ENCODE peak calls at places on chromosomes 5 and 9, in nine cellular contexts. K, S, M, Y, B, N, O, G and E are unnamed samples.
A peak's percentile ranks its signal among the peaks of the same experiment; 100 is the strongest.

GRCh38 chr5:176152191-176152932 is 85.9 kb upstream of the SIMC1 start:
- DNase-seq in M (no peak), S (no peak), O (no peak), N (no peak), K (no peak), G (no peak), B (no peak), Y (peak; percentile 77), E (no peak)

GRCh38 chr5:151497391-151498002 is 50.1 kb downstream of the SLC36A1 start:
- DNase-seq in S (no peak), M (no peak), N (no peak), K (no peak), Y (no peak), G (no peak), O (no peak), B (no peak), E (peak; percentile 23)

GRCh38 chr9:110389148-110389783 is 51.6 kb upstream of the TXNDC8 start:
- DNase-seq in G (no peak), O (no peak), N (no peak), S (no peak), M (no peak), B (no peak), K (no peak), Y (no peak), E (no peak)

GRCh38 chr9:137194388-137194787 is 5.9 kb downstream of the SSNA1 start:
- DNase-seq in M (no peak), K (no peak), G (no peak), B (no peak), Y (no peak), O (no peak), S (no peak), N (peak; percentile 78), E (no peak)

GRCh38 chr5:59069438-59070079 is 486.7 kb downstream of the RAB3C start:
- DNase-seq in K (peak; percentile 90), G (peak; percentile 79), M (peak; percentile 75), B (no peak), S (peak; percentile 95), N (peak; percentile 37), Y (no peak), O (no peak), E (no peak)

GRCh38 chr5:178383919-178384814 is 151.6 kb upstream of the PHYKPL start:
- DNase-seq in B (no peak), N (no peak), O (no peak), G (no peak), M (no peak), K (no peak), Y (peak; percentile 47), S (no peak), E (no peak)

GRCh38 chr5:124315746-124316415 is 430.6 kb downstream of the ZNF608 start:
- DNase-seq in Y (no peak), O (no peak), S (peak; percentile 40), N (no peak), M (no peak), K (peak; percentile 78), G (no peak), B (no peak), E (no peak)

GRCh38 chr9:14957054-14957453 is 46.8 kb upstream of the FREM1 start:
- DNase-seq in K (no peak), B (no peak), N (peak; percentile 61), M (no peak), S (no peak), G (no peak), O (no peak), Y (no peak), E (no peak)

GRCh38 chr5:151284392-151284967 is 19.1 kb downstream of the SLC36A3 start:
- DNase-seq in B (no peak), O (no peak), S (no peak), K (no peak), G (no peak), M (no peak), N (no peak), Y (peak; percentile 70), E (peak; percentile 29)

GRCh38 chr5:91049800-91050199 is 333.3 kb downstream of the ARRDC3 start:
- DNase-seq in G (peak; percentile 9), M (peak; percentile 73), O (no peak), N (no peak), Y (no peak), S (peak; percentile 28), K (peak; percentile 51), B (no peak), E (no peak)

GRCh38 chr9:106305428-106306133 is 557.4 kb upstream of the ZNF462 start:
- DNase-seq in Y (no peak), B (no peak), M (no peak), G (no peak), S (no peak), N (peak; percentile 11), K (no peak), O (no peak), E (peak; percentile 16)

GRCh38 chr5:69007726-69008368 is 86.0 kb upstream of the SLC30A5 start:
- DNase-seq in B (peak; percentile 60), M (peak; percentile 89), K (peak; percentile 72), Y (peak; percentile 93), S (peak; percentile 49), N (peak; percentile 53), O (peak; percentile 65), G (no peak), E (peak; percentile 83)

GRCh38 chr5:146032911-146033310 is 72.5 kb downstream of the PLAC8L1 start:
- DNase-seq in Y (no peak), B (no peak), S (no peak), G (no peak), K (no peak), O (no peak), N (no peak), M (no peak), E (no peak)

GRCh38 chr5:139660916-139661814 is 13.0 kb downstream of the CXXC5 start:
- DNase-seq in S (peak; percentile 91), O (peak; percentile 95), G (peak; percentile 74), N (peak; percentile 78), M (peak; percentile 97), Y (peak; percentile 44), K (peak; percentile 85), B (peak; percentile 82), E (peak; percentile 74)

GRCh38 chr5:93117753-93118531 is 463.1 kb downstream of the NR2F1-AS1 start:
- DNase-seq in N (no peak), M (no peak), B (no peak), K (peak; percentile 68), G (no peak), O (no peak), Y (no peak), S (no peak), E (no peak)

GRCh38 chr5:43555895-43556606 is 826 bp downstream of the PAIP1 start:
- DNase-seq in N (peak; percentile 65), B (peak; percentile 16), M (peak; percentile 66), O (peak; percentile 85), G (no peak), Y (peak; percentile 79), S (peak; percentile 41), K (peak; percentile 41), E (peak; percentile 54)

GRCh38 chr5:179167871-179168451 is 107.8 kb downstream of the ZNF354C start:
- DNase-seq in S (no peak), M (no peak), Y (no peak), O (peak; percentile 56), K (no peak), G (no peak), N (no peak), B (no peak), E (no peak)

GRCh38 chr5:168987540-168988300 is 313.2 kb downstream of the SLIT3 start:
- DNase-seq in K (peak; percentile 57), S (peak; percentile 77), B (peak; percentile 80), G (no peak), N (peak; percentile 64), O (peak; percentile 82), Y (peak; percentile 90), M (peak; percentile 92), E (peak; percentile 59)

GRCh38 chr9:89497181-89497963 is 541 bp downstream of the SEMA4D start:
- DNase-seq in G (no peak), O (no peak), K (no peak), S (no peak), N (no peak), Y (peak; percentile 48), B (no peak), M (no peak), E (peak; percentile 76)

GRCh38 chr5:143921525-143922311 is 109.8 kb downstream of the HMHB1 start:
- DNase-seq in O (no peak), G (peak; percentile 91), S (peak; percentile 92), N (no peak), B (no peak), K (peak; percentile 94), Y (no peak), M (no peak), E (no peak)

GRCh38 chr9:104553261-104553660 is 15.7 kb upstream of the OR13C8 start:
- DNase-seq in K (no peak), G (no peak), O (no peak), N (no peak), S (no peak), B (no peak), Y (no peak), M (no peak), E (no peak)

GRCh38 chr9:89850633-89851325 is 246.0 kb downstream of the GADD45G start:
- DNase-seq in N (no peak), K (peak; percentile 33), M (peak; percentile 90), G (no peak), B (no peak), O (no peak), S (peak; percentile 8), Y (no peak), E (no peak)

GRCh38 chr5:107361945-107362344 is 308.8 kb downstream of the EFNA5 start:
- DNase-seq in B (no peak), K (peak; percentile 91), G (no peak), Y (no peak), M (no peak), N (no peak), S (peak; percentile 76), O (no peak), E (peak; percentile 28)

GRCh38 chr5:37738865-37739488 is 100.9 kb downstream of the GDNF start:
- DNase-seq in K (no peak), M (no peak), G (no peak), N (no peak), O (no peak), Y (no peak), B (no peak), S (no peak), E (no peak)
- H3K4me3 ChIP-seq in K (no peak overlapping the region), M (no peak overlapping the region), G (no peak overlapping the region), N (no peak overlapping the region), O (no peak overlapping the region), Y (no peak overlapping the region), B (no peak overlapping the region), S (no peak overlapping the region), E (no peak overlapping the region)

GRCh38 chr5:548256-548655 is 24.0 kb upstream of the SLC9A3 start:
- DNase-seq in S (no peak), G (no peak), M (no peak), K (no peak), B (no peak), N (no peak), Y (no peak), O (peak; percentile 53), E (no peak)
- H3K4me3 ChIP-seq in S (no peak overlapping the region), G (no peak overlapping the region), M (no peak overlapping the region), K (no peak overlapping the region), B (no peak overlapping the region), N (no peak overlapping the region), Y (no peak overlapping the region), O (no peak overlapping the region), E (no peak overlapping the region)

GRCh38 chr9:33469891-33470290 is 3.8 kb downstream of the NOL6 start:
- DNase-seq in B (no peak), N (no peak), G (no peak), K (no peak), O (no peak), S (no peak), M (no peak), Y (no peak), E (no peak)
- H3K4me3 ChIP-seq in B (no peak overlapping the region), N (no peak overlapping the region), G (no peak overlapping the region), K (no peak overlapping the region), O (no peak overlapping the region), S (no peak overlapping the region), M (no peak overlapping the region), Y (no peak overlapping the region), E (no peak overlapping the region)

GRCh38 chr9:108039491-108039890 is 549.9 kb upstream of the KLF4 start:
- DNase-seq in K (peak; percentile 63), S (no peak), Y (no peak), O (no peak), M (no peak), B (no peak), G (no peak), N (no peak), E (no peak)
- H3K4me3 ChIP-seq in K (no peak overlapping the region), S (no peak overlapping the region), Y (no peak overlapping the region), O (no peak overlapping the region), M (no peak overlapping the region), B (no peak overlapping the region), G (no peak overlapping the region), N (no peak overlapping the region), E (no peak overlapping the region)